ENCODE peak calls at places on chromosomes 7 and 10, in five cellular contexts. N, L, Y, J and R are unnamed samples. For H3K36me3, the result is how much of the 10 kb centered on the place peaks cover.

GRCh38 chr10:59976909-59977308 is 70.6 kb upstream of the CCDC6 start:
- DNase-seq in N (no peak), L (no peak), Y (no peak), J (no peak), R (no peak)

GRCh38 chr10:117175215-117175900 is 21.9 kb upstream of the KCNK18 start:
- DNase-seq in N (no peak), L (peak), Y (no peak), J (no peak), R (peak)

GRCh38 chr10:131899695-131900349 is 986 bp upstream of the PPP2R2D start:
- DNase-seq in N (no peak), L (no peak), Y (no peak), J (no peak), R (no peak)

GRCh38 chr10:124035928-124036558 is 57.4 kb downstream of the CHST15 start:
- DNase-seq in N (no peak), L (peak), Y (peak), J (no peak), R (no peak)

GRCh38 chr10:72243822-72244437 is 27.9 kb upstream of the ASCC1 start:
- DNase-seq in N (peak), L (peak), Y (peak), J (peak), R (no peak)

GRCh38 chr10:119197921-119198320 is 9.4 kb upstream of the GRK5 start:
- DNase-seq in N (peak), L (no peak), Y (no peak), J (peak), R (no peak)

GRCh38 chr7:85508642-85509429 is 322.0 kb upstream of the SEMA3D start:
- DNase-seq in N (peak), L (no peak), Y (no peak), J (peak), R (no peak)

GRCh38 chr7:69677905-69678793 is 79.9 kb downstream of the AUTS2 start:
- DNase-seq in N (no peak), L (no peak), Y (no peak), J (no peak), R (no peak)

GRCh38 chr10:107264742-107265141 is 100.2 kb upstream of the SORCS1 start:
- DNase-seq in N (no peak), L (no peak), Y (no peak), J (no peak), R (no peak)

GRCh38 chr10:108775911-108776475 is 1147.3 kb downstream of the XPNPEP1 start:
- DNase-seq in N (no peak), L (no peak), Y (no peak), J (no peak), R (no peak)

GRCh38 chr10:88460601-88461000 is 122.5 kb downstream of the RNLS start:
- DNase-seq in N (no peak), L (no peak), Y (no peak), J (no peak), R (no peak)

GRCh38 chr10:97509120-97509670 is 10.5 kb downstream of the UBTD1 start:
- DNase-seq in N (no peak), L (no peak), Y (no peak), J (no peak), R (no peak)

GRCh38 chr10:62081322-62081945 is 179.9 kb downstream of the ARID5B start:
- DNase-seq in N (peak), L (no peak), Y (no peak), J (no peak), R (no peak)

GRCh38 chr10:14574885-14575284 is 199.8 kb downstream of the FAM107B start:
- DNase-seq in N (no peak), L (no peak), Y (no peak), J (no peak), R (no peak)

GRCh38 chr7:50733552-50733951 is 49.1 kb downstream of the GRB10 start:
- DNase-seq in N (peak), L (no peak), Y (no peak), J (peak), R (no peak)

GRCh38 chr7:73308665-73309214 is at the start of gene NSUN5:
- DNase-seq in N (peak), L (peak), Y (peak), J (peak), R (peak)

GRCh38 chr10:122796796-122797195 is 48.9 kb downstream of the CUZD1 start:
- DNase-seq in N (no peak), L (no peak), Y (no peak), J (no peak), R (no peak)

GRCh38 chr10:33337335-33337854 is 2.9 kb upstream of the NRP1 start:
- DNase-seq in N (peak), L (no peak), Y (peak), J (peak), R (peak)

GRCh38 chr7:110480964-110481363 is 610.0 kb upstream of the LRRN3 start:
- DNase-seq in N (no peak), L (no peak), Y (no peak), J (no peak), R (no peak)

GRCh38 chr7:33054261-33054964 is 8.2 kb downstream of the NT5C3A start:
- DNase-seq in N (peak), L (no peak), Y (no peak), J (no peak), R (no peak)

GRCh38 chr7:101815826-101816488 is 1.5 kb upstream of the CUX1 start:
- DNase-seq in N (peak), L (peak), Y (peak), J (peak), R (peak)

GRCh38 chr7:98236366-98237185 is 15.5 kb downstream of the TECPR1 start:
- DNase-seq in N (no peak), L (no peak), Y (no peak), J (no peak), R (no peak)

GRCh38 chr7:134726581-134726980 is 52.9 kb upstream of the CALD1 start:
- DNase-seq in N (no peak), L (no peak), Y (no peak), J (no peak), R (no peak)

GRCh38 chr10:28532223-28532508 is 752 bp upstream of the WAC start:
- DNase-seq in N (peak), L (no peak), Y (no peak), J (no peak), R (peak)

GRCh38 chr7:140649566-140650205 is 9.1 kb upstream of the DENND2A start:
- DNase-seq in N (peak), L (no peak), Y (no peak), J (no peak), R (no peak)

GRCh38 chr7:128259131-128260056 is 18.3 kb downstream of the LEP start:
- DNase-seq in N (peak), L (no peak), Y (no peak), J (peak), R (no peak)

GRCh38 chr10:74822101-74822500 is 4.3 kb upstream of the KAT6B start:
- DNase-seq in N (no peak), L (no peak), Y (no peak), J (no peak), R (no peak)

GRCh38 chr7:7706101-7706511 is 12.3 kb downstream of the RPA3 start:
- DNase-seq in N (no peak), L (no peak), Y (no peak), J (no peak), R (no peak)

GRCh38 chr7:140920745-140921144 is 4.0 kb downstream of the BRAF start:
- DNase-seq in N (no peak), L (no peak), Y (no peak), J (no peak), R (no peak)

GRCh38 chr10:13143761-13144160 is 17.6 kb upstream of the MCM10 start:
- DNase-seq in N (no peak), L (no peak), Y (no peak), J (peak), R (no peak)

GRCh38 chr7:45295222-45295621 is 137.6 kb downstream of the RAMP3 start:
- DNase-seq in N (no peak), L (no peak), Y (no peak), J (no peak), R (no peak)

GRCh38 chr10:923844-924523 is 7.5 kb downstream of the LARP4B start:
- DNase-seq in N (no peak), L (no peak), Y (no peak), J (no peak), R (peak)

GRCh38 chr10:117262296-117263293 is 21.7 kb downstream of the SLC18A2 start:
- DNase-seq in N (no peak), L (no peak), Y (no peak), J (no peak), R (no peak)

GRCh38 chr7:136016649-136017395 is 39.7 kb upstream of the MTPN start:
- DNase-seq in N (no peak), L (no peak), Y (no peak), J (no peak), R (no peak)

GRCh38 chr7:30925913-30926312 is 14.3 kb downstream of the AQP1 start:
- DNase-seq in N (no peak), L (no peak), Y (peak), J (no peak), R (no peak)

GRCh38 chr7:82964150-82964882 is 198.4 kb downstream of the PCLO start:
- DNase-seq in N (no peak), L (no peak), Y (no peak), J (no peak), R (no peak)

GRCh38 chr7:139728203-139728602 is 49.6 kb downstream of the HIPK2 start:
- DNase-seq in N (no peak), L (no peak), Y (no peak), J (no peak), R (no peak)

GRCh38 chr10:62814901-62815372 is 1.2 kb downstream of the EGR2 start:
- DNase-seq in N (peak), L (peak), Y (no peak), J (peak), R (no peak)

GRCh38 chr10:122864901-122865300 is 14.5 kb downstream of the FAM24B start:
- DNase-seq in N (peak), L (no peak), Y (no peak), J (peak), R (no peak)

GRCh38 chr10:49595713-49596492 is 14.2 kb upstream of the SLC18A3 start:
- DNase-seq in N (no peak), L (no peak), Y (no peak), J (no peak), R (no peak)

DNA sequence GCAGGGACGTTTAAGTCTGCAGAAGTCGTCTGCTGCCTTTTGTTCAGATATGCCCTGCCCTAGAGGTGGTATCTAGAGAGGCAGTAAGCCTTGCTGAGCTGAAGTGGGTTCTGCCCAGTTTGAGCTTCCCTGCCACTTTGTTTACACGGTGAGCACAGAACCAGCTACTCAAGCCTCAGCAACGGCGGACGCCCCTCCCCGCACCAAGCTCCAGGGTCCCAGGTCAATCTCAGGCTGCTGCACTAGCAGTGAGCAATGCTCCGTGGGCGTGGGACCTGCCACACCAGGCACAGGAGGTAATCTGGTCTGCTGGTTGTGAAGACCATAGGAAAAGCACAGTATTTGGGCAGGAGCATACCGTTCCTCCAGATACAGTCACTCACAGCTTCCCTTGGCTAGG is 148.1 kb upstream of the LAMB4 start:
- DNase-seq in N (no peak), L (no peak), Y (no peak), J (no peak), R (no peak)
- H3K36me3 ChIP-seq in N (under half), L (under half), Y (under half), J (under half), R (under half)

GRCh38 chr10:21069278-21069677 is 172.2 kb upstream of the NEBL start:
- DNase-seq in N (no peak), L (no peak), Y (no peak), J (no peak), R (no peak)
- TF ChIP-seq CTCF in N (no peak), L (no peak), Y (no peak), J (no peak), R (no peak)

DNA sequence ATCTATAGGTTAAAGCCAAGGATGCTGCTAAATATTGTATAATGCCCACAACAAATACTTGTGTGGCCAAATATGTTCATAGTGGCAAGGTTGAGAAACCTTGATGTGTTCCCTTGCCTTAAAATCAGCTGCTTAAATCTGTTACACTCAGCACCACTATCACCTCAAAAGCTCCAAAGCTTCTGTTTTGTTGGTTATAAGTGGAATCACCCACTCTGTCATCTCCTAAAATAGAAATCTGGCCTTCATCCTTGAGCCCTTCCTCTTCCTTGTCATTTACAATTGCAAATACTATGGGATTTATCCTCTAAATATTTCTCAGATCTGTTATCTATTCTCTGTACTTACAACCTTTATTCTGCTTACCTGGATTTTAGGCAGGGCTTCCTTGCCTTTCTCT is 61.4 kb downstream of the CPED1 start:
- DNase-seq in N (no peak), L (no peak), Y (no peak), J (no peak), R (no peak)
- H3K36me3 ChIP-seq in N (under half), L (under half), Y (under half), J (under half), R (under half)

GRCh38 chr10:114308470-114309110 is 69.5 kb downstream of the VWA2 start:
- DNase-seq in N (no peak), L (no peak), Y (no peak), J (no peak), R (no peak)

GRCh38 chr10:114305521-114305925 is 66.5 kb downstream of the VWA2 start:
- DNase-seq in N (no peak), L (no peak), Y (no peak), J (no peak), R (no peak)

GRCh38 chr10:114304566-114305421 is 65.7 kb downstream of the VWA2 start:
- DNase-seq in N (no peak), L (peak), Y (peak), J (no peak), R (peak)

GRCh38 chr10:114307731-114308130 is 68.7 kb downstream of the VWA2 start:
- DNase-seq in N (no peak), L (no peak), Y (no peak), J (no peak), R (no peak)

DNA sequence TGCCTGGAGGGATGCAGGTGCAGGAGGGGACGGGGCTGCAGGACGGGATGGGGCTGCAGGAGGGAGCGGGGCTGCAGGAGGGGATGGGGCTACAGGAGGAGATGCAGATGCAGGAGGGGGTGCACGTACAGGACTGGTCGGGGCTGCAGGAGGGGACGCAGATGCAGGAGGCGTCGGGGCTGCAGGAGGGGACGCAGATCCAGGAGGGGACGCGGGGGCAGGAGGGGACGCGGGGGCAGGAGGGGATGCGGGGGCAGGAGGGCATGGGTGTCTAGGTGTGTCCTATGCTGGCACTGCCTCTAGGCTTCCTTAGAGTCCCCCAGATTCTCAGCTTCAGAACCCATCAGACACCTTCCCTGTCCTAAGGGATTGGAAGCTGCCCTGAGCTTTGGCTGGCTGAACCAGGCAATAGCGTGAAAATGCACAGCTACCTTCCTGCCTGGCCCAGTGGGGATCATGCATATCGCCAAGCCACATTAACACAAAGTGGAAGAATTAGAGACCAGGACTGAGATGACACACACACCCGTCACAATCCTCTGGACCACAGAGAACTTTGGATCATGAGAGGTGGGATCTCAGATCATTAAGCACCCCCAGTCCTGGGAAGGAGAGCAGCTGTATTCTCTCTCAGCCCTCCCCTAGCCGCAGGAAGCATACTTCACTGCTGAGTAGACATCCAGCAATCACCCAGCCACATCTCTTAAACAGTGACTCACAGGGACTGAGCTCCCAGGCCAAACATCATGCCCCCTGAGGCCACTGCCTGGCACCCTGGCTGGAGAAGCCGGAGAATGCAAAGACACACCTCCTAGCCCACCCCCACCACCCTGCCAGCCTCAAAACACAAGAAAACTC is 67.3 kb downstream of the VWA2 start:
- DNase-seq in N (peak), L (no peak), Y (no peak), J (peak), R (no peak)
- TF ChIP-seq CTCF in N (no peak), L (no peak), Y (no peak), J (no peak), R (no peak)

DNA sequence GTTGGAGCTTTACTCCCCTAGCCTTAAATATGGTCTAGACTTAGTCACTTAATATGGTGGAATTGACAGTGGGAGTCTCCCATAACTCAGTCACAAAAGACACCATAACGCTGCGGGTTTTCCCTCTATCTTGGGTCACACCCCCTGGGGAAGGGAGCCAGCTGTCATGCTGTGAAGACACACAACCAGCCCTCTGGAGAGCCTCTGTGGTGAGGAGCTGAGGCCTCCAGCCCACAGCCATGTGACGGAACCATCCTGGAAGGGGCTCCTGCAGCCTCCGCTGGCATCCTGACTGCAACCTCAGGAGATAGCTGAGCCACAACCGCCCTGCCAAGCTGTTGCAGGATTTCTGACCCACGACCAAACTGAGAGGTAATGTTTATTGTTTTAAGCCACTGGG is 37.9 kb downstream of the PAXIP1 start:
- DNase-seq in N (peak), L (no peak), Y (no peak), J (peak), R (no peak)
- H3K36me3 ChIP-seq in N (under half), L (under half), Y (half or more), J (half or more), R (under half)

GRCh38 chr10:22856444-22857074 is 71.3 kb upstream of the ARMC3 start:
- DNase-seq in N (no peak), L (no peak), Y (no peak), J (no peak), R (no peak)

GRCh38 chr10:22853906-22854447 is 73.9 kb upstream of the ARMC3 start:
- DNase-seq in N (peak), L (no peak), Y (no peak), J (peak), R (no peak)

GRCh38 chr10:22852712-22853353 is 75.0 kb upstream of the ARMC3 start:
- DNase-seq in N (no peak), L (no peak), Y (no peak), J (no peak), R (no peak)

GRCh38 chr10:22851865-22852239 is 76.0 kb upstream of the ARMC3 start:
- DNase-seq in N (peak), L (no peak), Y (no peak), J (no peak), R (no peak)

GRCh38 chr10:22854935-22855421 is 72.9 kb upstream of the ARMC3 start:
- DNase-seq in N (peak), L (no peak), Y (no peak), J (peak), R (no peak)
- TF ChIP-seq CTCF in N (peak), L (no peak), Y (peak), J (peak), R (no peak)

GRCh38 chr10:103610083-103610472 is 116.6 kb downstream of the NEURL1 start:
- DNase-seq in N (no peak), L (no peak), Y (no peak), J (no peak), R (no peak)
- H3K36me3 ChIP-seq in N (under half), L (under half), Y (half or more), J (under half), R (under half)

GRCh38 chr10:23656735-23657134 is 217.9 kb downstream of the OTUD1 start:
- DNase-seq in N (no peak), L (no peak), Y (no peak), J (no peak), R (no peak)
- TF ChIP-seq CTCF in N (peak), L (peak), Y (peak), J (no peak), R (peak)

DNA sequence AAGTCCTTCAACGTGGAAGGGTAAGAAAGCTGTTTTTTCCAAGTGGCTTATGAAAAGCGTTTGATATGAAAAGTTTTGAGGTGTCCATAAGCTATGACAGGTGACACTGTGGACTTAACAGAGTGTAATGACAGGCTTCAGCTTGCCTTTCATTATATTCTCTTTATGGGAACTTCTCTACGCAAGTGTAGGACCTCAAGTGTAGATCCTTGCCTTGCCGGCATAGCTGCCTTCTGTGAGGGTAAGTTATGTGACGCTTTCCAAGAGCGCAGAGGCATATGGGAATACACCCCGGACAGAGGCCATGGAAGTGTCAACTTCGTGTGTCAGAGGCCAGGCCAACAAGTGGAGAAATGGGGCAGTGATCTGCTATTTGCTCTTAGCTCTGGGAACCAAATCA is 91.9 kb downstream of the GALNT11 start:
- DNase-seq in N (no peak), L (no peak), Y (no peak), J (no peak), R (no peak)
- H3K36me3 ChIP-seq in N (under half), L (under half), Y (half or more), J (half or more), R (under half)